ENCODE peak calls at places on chromosomes 7 and 10, in eight cellular contexts. T, L, W, E, C, J, B and H are unnamed samples.

GRCh38 chr10:84820121-84820520 is 491.7 kb downstream of the CCSER2 start:
- DNase-seq in C (no peak), E (no peak), J (no peak), L (peak), W (no peak), T (no peak), B (no peak), H (peak)

GRCh38 chr10:12387561-12388210 is 38.3 kb downstream of the CAMK1D start:
- DNase-seq in J (no peak), C (no peak), B (no peak), W (no peak), L (no peak), T (no peak), E (no peak), H (no peak)

GRCh38 chr10:122404576-122404975 is 30.1 kb downstream of the PLEKHA1 start:
- DNase-seq in C (no peak), L (no peak), T (no peak), E (no peak), B (no peak), W (no peak), J (no peak), H (no peak)

GRCh38 chr10:28180654-28181053 is 122.2 kb downstream of the MPP7 start:
- DNase-seq in T (no peak), E (no peak), W (peak), J (no peak), L (no peak), C (no peak), B (peak), H (peak)

GRCh38 chr10:17113889-17114288 is 15.7 kb downstream of the CUBN start:
- DNase-seq in J (no peak), B (peak), C (no peak), T (peak), W (peak), E (no peak), L (no peak), H (no peak)

GRCh38 chr7:151899513-151900360 is 22.8 kb upstream of the PRKAG2 start:
- DNase-seq in T (no peak), L (no peak), W (no peak), C (no peak), E (no peak), B (no peak), J (no peak), H (no peak)

GRCh38 chr10:22252801-22253577 is 35.2 kb upstream of the EBLN1 start:
- DNase-seq in J (peak), T (peak), W (peak), L (no peak), B (no peak), C (peak), E (peak), H (no peak)

GRCh38 chr10:28236641-28237040 is 66.2 kb downstream of the MPP7 start:
- DNase-seq in E (no peak), L (no peak), B (no peak), W (peak), C (no peak), T (no peak), J (no peak), H (no peak)

GRCh38 chr10:133129151-133129853 is 30.7 kb upstream of the KNDC1 start:
- DNase-seq in W (no peak), C (no peak), J (no peak), B (no peak), T (peak), E (no peak), L (no peak), H (no peak)

GRCh38 chr10:90935581-90936292 is 14.8 kb upstream of the ANKRD1 start:
- DNase-seq in C (no peak), J (no peak), B (peak), L (no peak), T (no peak), E (no peak), W (peak), H (no peak)

GRCh38 chr10:3526721-3527120 is 258.3 kb downstream of the KLF6 start:
- DNase-seq in L (no peak), T (no peak), B (peak), C (no peak), J (no peak), E (no peak), W (peak), H (no peak)

GRCh38 chr7:35799846-35800717 is 775 bp upstream of the SEPTIN7 start:
- DNase-seq in T (peak), B (peak), J (peak), C (peak), W (peak), E (peak), L (peak), H (peak)

GRCh38 chr7:71210220-71210619 is 78.3 kb downstream of the GALNT17 start:
- DNase-seq in J (no peak), W (no peak), L (no peak), E (peak), B (no peak), T (no peak), C (no peak), H (no peak)

GRCh38 chr10:70799124-70799523 is 13.9 kb upstream of the TBATA start:
- DNase-seq in L (no peak), C (no peak), B (no peak), J (no peak), T (no peak), W (peak), E (no peak), H (no peak)

GRCh38 chr7:152661479-152661878 is 14.5 kb downstream of the XRCC2 start:
- DNase-seq in C (no peak), B (no peak), T (no peak), L (no peak), J (no peak), E (no peak), W (no peak), H (no peak)

GRCh38 chr10:88820990-88821389 is 18.5 kb downstream of the LIPM start:
- DNase-seq in T (no peak), B (peak), J (no peak), E (no peak), C (no peak), L (no peak), W (peak), H (peak)

GRCh38 chr7:30998180-30998579 is 34.4 kb downstream of the GHRHR start:
- DNase-seq in T (no peak), C (no peak), W (no peak), J (no peak), B (no peak), E (no peak), L (no peak), H (no peak)

GRCh38 chr7:140416560-140416959 is 12.7 kb downstream of the RAB19 start:
- DNase-seq in L (no peak), T (no peak), E (no peak), W (no peak), J (no peak), C (no peak), B (no peak), H (no peak)

GRCh38 chr7:39606352-39606751 is 17.0 kb upstream of the RALA start:
- DNase-seq in W (no peak), L (no peak), C (no peak), E (no peak), J (no peak), B (no peak), T (no peak), H (peak)

GRCh38 chr7:125675628-125676027 is 746.0 kb upstream of the POT1 start:
- DNase-seq in W (no peak), L (no peak), T (no peak), E (no peak), J (no peak), B (no peak), C (no peak), H (no peak)

GRCh38 chr7:34260282-34260681 is 354.9 kb downstream of the BMPER start:
- DNase-seq in W (peak), C (no peak), B (peak), J (no peak), L (peak), T (no peak), E (no peak), H (peak)

GRCh38 chr10:4068255-4069028 is 283.4 kb upstream of the KLF6 start:
- DNase-seq in B (no peak), W (no peak), T (no peak), E (no peak), L (no peak), C (no peak), J (no peak), H (peak)

GRCh38 chr7:34011711-34012110 is 106.4 kb downstream of the BMPER start:
- DNase-seq in T (no peak), C (no peak), W (peak), B (no peak), L (no peak), E (no peak), J (no peak), H (no peak)

GRCh38 chr10:97937928-97938327 is 88.3 kb downstream of the GOLGA7B start:
- DNase-seq in T (no peak), B (no peak), C (no peak), W (no peak), E (no peak), J (no peak), L (no peak), H (no peak)

GRCh38 chr10:35607475-35608316 is 2.6 kb downstream of the GJD4 start:
- DNase-seq in W (peak), T (no peak), C (no peak), E (no peak), J (no peak), L (no peak), B (no peak), H (no peak)

GRCh38 chr10:45454262-45454661 is 80.2 kb downstream of the ALOX5 start:
- DNase-seq in B (no peak), C (no peak), L (no peak), E (no peak), J (no peak), W (no peak), T (no peak), H (no peak)

GRCh38 chr7:150904342-150904909 is 52.1 kb downstream of the AOC1 start:
- DNase-seq in E (no peak), L (no peak), C (no peak), T (no peak), J (no peak), W (no peak), B (no peak), H (no peak)

GRCh38 chr10:63522129-63522687 is 1.0 kb downstream of the REEP3 start:
- DNase-seq in B (peak), C (no peak), E (no peak), T (no peak), W (peak), J (no peak), L (peak), H (peak)

GRCh38 chr7:44348851-44349781 is 23.7 kb upstream of the CAMK2B start:
- DNase-seq in B (no peak), L (no peak), E (no peak), J (no peak), C (no peak), T (no peak), W (no peak), H (no peak)

GRCh38 chr10:62214364-62214874 is 54.2 kb downstream of the RTKN2 start:
- DNase-seq in T (no peak), J (no peak), E (no peak), B (no peak), C (no peak), L (no peak), W (no peak), H (no peak)

GRCh38 chr10:114694062-114694461 is 36.0 kb upstream of the ABLIM1 start:
- DNase-seq in W (peak), E (no peak), T (no peak), J (no peak), C (no peak), B (no peak), L (no peak), H (no peak)

GRCh38 chr10:49768329-49768728 is 6.2 kb upstream of the OGDHL start:
- DNase-seq in L (no peak), C (no peak), J (no peak), T (no peak), E (no peak), W (no peak), B (no peak), H (no peak)

GRCh38 chr7:92645531-92646061 is 55.4 kb upstream of the FAM133B start:
- DNase-seq in J (no peak), C (peak), T (peak), E (peak), B (peak), W (peak), L (peak), H (peak)

GRCh38 chr7:418636-419280 is 100.9 kb downstream of the PDGFA start:
- DNase-seq in C (no peak), T (no peak), B (no peak), W (no peak), J (no peak), E (no peak), L (no peak), H (no peak)

GRCh38 chr10:94680544-94680943 is 3.0 kb upstream of the CYP2C18 start:
- DNase-seq in W (no peak), L (peak), T (no peak), E (no peak), C (no peak), B (no peak), J (no peak), H (peak)

GRCh38 chr10:13993169-13993568 is 337.6 kb downstream of the FRMD4A start:
- DNase-seq in J (no peak), L (no peak), E (peak), T (no peak), C (no peak), W (peak), B (peak), H (no peak)

GRCh38 chr7:128954150-128954549 is 16.4 kb downstream of the IRF5 start:
- DNase-seq in W (no peak), E (no peak), J (no peak), B (no peak), T (no peak), L (no peak), C (no peak), H (no peak)

GRCh38 chr7:128959296-128959695 is 21.6 kb downstream of the IRF5 start:
- DNase-seq in T (no peak), E (no peak), J (no peak), L (no peak), W (no peak), C (no peak), B (no peak), H (no peak)

GRCh38 chr7:128957613-128958012 is 19.9 kb downstream of the IRF5 start:
- DNase-seq in L (no peak), T (no peak), B (no peak), J (no peak), C (no peak), W (no peak), E (no peak), H (peak)

GRCh38 chr7:128955981-128956380 is 18.3 kb downstream of the IRF5 start:
- DNase-seq in W (no peak), E (no peak), L (no peak), C (no peak), T (no peak), B (no peak), J (no peak), H (peak)

GRCh38 chr7:128954830-128955797 is 17.4 kb downstream of the IRF5 start:
- DNase-seq in L (no peak), B (peak), W (peak), J (no peak), E (peak), T (no peak), C (no peak), H (peak)
- TF ChIP-seq CTCF in L (no peak), B (no peak), W (no peak), J (no peak), E (no peak), T (no peak), C (no peak), H (no peak)

DNA sequence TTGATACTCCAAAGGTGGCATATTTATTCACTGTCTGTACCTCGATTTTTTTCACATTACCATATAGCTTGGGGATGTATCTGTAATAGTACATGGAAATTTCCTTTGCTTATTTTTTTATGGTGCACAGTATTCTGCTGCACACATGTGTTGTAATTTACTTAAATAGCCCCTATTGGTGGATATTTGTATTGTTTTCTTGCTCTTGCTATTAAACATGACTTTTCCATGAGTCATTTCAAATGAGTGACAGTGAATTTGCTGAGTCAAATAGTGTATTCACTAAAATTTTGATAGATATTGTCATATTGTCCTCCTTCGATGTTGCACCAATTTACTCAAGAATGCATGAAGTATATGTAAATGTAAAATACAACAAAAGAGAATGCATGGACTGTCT is 122.7 kb upstream of the STEAP4 start:
- DNase-seq in B (no peak), W (no peak), T (no peak), C (no peak), E (no peak), L (peak), J (no peak), H (peak)
- TF ChIP-seq CTCF in B (no peak), W (no peak), T (no peak), C (peak), E (no peak), L (no peak), J (no peak), H (no peak)

DNA sequence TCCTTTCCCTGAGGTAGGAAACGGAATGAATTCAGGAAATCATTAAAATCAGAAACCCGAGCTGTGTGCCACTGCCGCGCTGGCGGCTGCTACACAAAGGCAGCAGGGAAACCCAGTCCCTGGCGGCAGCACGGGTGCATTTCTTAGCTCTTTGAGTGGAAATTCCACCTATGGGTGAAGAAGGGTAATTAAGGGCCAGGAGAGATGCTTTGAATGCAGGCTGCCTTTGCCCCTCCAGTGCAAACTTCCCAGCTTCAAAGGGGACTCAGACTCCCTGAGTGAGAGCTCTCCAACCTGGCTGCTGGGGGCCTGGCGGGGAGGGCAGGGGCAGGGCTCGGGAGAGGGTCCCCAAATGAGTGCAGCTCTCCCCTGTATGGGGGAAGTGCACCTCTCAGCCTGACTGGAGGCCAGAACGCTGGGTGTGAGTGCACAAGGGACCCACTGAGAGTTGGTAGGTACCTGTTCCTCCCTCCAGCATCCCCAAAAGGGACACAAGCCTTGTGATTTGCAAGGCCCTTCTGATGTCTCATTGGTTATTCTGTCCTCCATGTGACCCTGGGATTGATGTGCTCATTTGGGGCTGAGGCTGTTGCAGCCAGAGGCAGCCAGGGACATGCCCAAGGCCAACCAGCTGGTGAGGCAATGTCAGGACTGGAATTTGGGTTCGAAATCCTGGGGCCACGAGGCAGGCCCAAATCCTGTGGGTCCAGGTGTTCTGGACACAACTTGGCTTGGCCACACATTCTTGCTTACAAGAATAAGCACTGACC is 16.3 kb upstream of the ZMIZ1 start:
- DNase-seq in T (no peak), J (peak), W (peak), B (no peak), E (no peak), C (peak), L (peak), H (peak)
- TF ChIP-seq CTCF in T (peak), J (peak), W (no peak), B (peak), E (peak), C (peak), L (no peak), H (peak)

GRCh38 chr10:76435154-76435553 is 1003.7 kb downstream of the LRMDA start:
- DNase-seq in W (no peak), E (no peak), J (no peak), T (no peak), L (no peak), C (no peak), B (no peak), H (no peak)
- TF ChIP-seq CTCF in W (no peak), E (no peak), J (no peak), T (no peak), L (no peak), C (no peak), B (no peak), H (peak)

GRCh38 chr7:158738841-158739240 is 34.2 kb upstream of the NCAPG2 start:
- DNase-seq in T (no peak), B (no peak), L (no peak), E (no peak), C (no peak), W (no peak), J (no peak), H (no peak)

GRCh38 chr7:158740013-158740656 is 35.5 kb upstream of the NCAPG2 start:
- DNase-seq in B (peak), T (no peak), L (peak), W (peak), J (no peak), C (no peak), E (peak), H (peak)

GRCh38 chr7:158742065-158742821 is 37.6 kb upstream of the NCAPG2 start:
- DNase-seq in J (no peak), E (no peak), W (no peak), C (no peak), L (no peak), T (no peak), B (no peak), H (no peak)

GRCh38 chr7:158741294-158741666 is 36.7 kb upstream of the NCAPG2 start:
- DNase-seq in W (no peak), B (no peak), J (no peak), T (no peak), E (no peak), L (no peak), C (no peak), H (no peak)

GRCh38 chr7:158740657-158741293 is 36.2 kb upstream of the NCAPG2 start:
- DNase-seq in E (peak), B (peak), W (peak), J (no peak), T (no peak), C (no peak), L (peak), H (peak)
- TF ChIP-seq CTCF in E (no peak), B (peak), W (no peak), J (no peak), T (no peak), C (no peak), L (no peak), H (no peak)

DNA sequence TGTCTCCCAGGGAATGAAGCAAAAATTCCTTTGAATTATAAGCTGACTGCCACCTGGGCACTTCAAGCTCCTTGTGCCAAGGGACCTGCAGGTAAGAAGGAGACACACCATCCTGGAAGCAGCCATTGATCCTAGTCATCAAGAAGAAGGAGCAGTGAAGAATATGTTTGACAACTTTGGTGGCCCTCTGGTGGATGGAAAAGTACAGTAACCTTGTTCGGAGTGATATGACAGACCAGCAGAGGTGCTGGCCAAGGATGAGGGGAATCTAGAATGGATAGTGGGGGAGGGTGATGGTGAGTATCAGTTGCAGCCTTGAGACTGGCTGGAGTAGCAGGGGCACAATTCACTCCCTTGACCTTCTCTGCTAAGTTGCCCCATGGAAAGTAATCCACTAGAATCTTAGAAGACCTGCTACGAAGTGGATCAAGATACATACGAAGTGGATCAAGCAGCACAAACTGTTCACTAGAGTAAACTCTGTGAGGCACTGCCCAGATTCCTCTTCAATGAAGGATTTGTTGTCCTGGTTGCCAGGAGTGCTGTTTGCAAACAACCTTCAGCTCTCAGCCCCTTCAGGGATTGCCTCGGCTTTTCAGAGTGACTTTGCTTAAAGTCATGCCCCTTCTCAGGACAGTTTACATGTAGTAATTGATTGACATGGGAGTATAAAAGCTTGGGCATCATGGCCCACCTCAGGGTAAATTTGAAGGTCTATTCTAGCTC is 44.8 kb upstream of the ORC5 start:
- DNase-seq in E (no peak), B (no peak), W (no peak), L (peak), C (no peak), T (no peak), J (no peak), H (no peak)
- TF ChIP-seq CTCF in E (peak), B (no peak), W (no peak), L (peak), C (no peak), T (no peak), J (no peak), H (peak)